ENCODE peak calls at places on chromosomes 12 and 14, in five cellular contexts. One of them, this sample, is unnamed.

GRCh38 chr14:90534838-90535555 is 138.2 kb downstream of the CALM1 start:
- DNase-seq in coronary artery: no peak
- DNase-seq in breast epithelium: no peak
- DNase-seq in tibial nerve: no peak
- DNase-seq in WERI-Rb-1: no peak
- DNase-seq in this sample: no peak

GRCh38 chr14:76430475-76430980 is 54.6 kb downstream of the ESRRB start:
- DNase-seq in tibial nerve: no peak
- DNase-seq in breast epithelium: no peak
- DNase-seq in WERI-Rb-1: no peak
- DNase-seq in coronary artery: no peak
- DNase-seq in this sample: no peak

GRCh38 chr14:68807148-68807600 is 14.3 kb upstream of the ZFP36L1 start:
- DNase-seq in coronary artery: peak; percentile 80
- DNase-seq in breast epithelium: no peak
- DNase-seq in tibial nerve: no peak
- DNase-seq in WERI-Rb-1: no peak
- DNase-seq in this sample: peak; percentile 93

GRCh38 chr12:6792522-6793201 is 3.3 kb downstream of the CD4 start:
- DNase-seq in WERI-Rb-1: no peak
- DNase-seq in breast epithelium: no peak
- DNase-seq in tibial nerve: no peak
- DNase-seq in coronary artery: no peak
- DNase-seq in this sample: no peak

GRCh38 chr14:45686771-45687170 is 433.8 kb upstream of the MIS18BP1 start:
- DNase-seq in breast epithelium: no peak
- DNase-seq in coronary artery: no peak
- DNase-seq in tibial nerve: no peak
- DNase-seq in WERI-Rb-1: no peak
- DNase-seq in this sample: no peak

GRCh38 chr12:95473947-95474817 is at the start of gene METAP2:
- DNase-seq in coronary artery: peak; percentile 97
- DNase-seq in WERI-Rb-1: peak; percentile 97
- DNase-seq in tibial nerve: peak; percentile 93
- DNase-seq in breast epithelium: peak; percentile 96
- DNase-seq in this sample: peak; percentile 98

GRCh38 chr12:65051196-65051595 is 69.9 kb downstream of the WIF1 start:
- DNase-seq in coronary artery: no peak
- DNase-seq in breast epithelium: no peak
- DNase-seq in WERI-Rb-1: no peak
- DNase-seq in tibial nerve: no peak
- DNase-seq in this sample: no peak

GRCh38 chr12:67515679-67516363 is 132.7 kb upstream of the DYRK2 start:
- DNase-seq in breast epithelium: no peak
- DNase-seq in tibial nerve: no peak
- DNase-seq in coronary artery: no peak
- DNase-seq in WERI-Rb-1: no peak
- DNase-seq in this sample: no peak

GRCh38 chr14:42994001-42994736 is 1387.5 kb downstream of the LRFN5 start:
- DNase-seq in breast epithelium: no peak
- DNase-seq in tibial nerve: no peak
- DNase-seq in WERI-Rb-1: no peak
- DNase-seq in coronary artery: no peak
- DNase-seq in this sample: no peak

GRCh38 chr14:31194095-31194494 is 13.5 kb downstream of the HECTD1 start:
- DNase-seq in tibial nerve: no peak
- DNase-seq in WERI-Rb-1: no peak
- DNase-seq in breast epithelium: no peak
- DNase-seq in coronary artery: no peak
- DNase-seq in this sample: no peak

GRCh38 chr12:20492251-20492728 is 124.0 kb downstream of the PDE3A start:
- DNase-seq in coronary artery: no peak
- DNase-seq in tibial nerve: no peak
- DNase-seq in WERI-Rb-1: no peak
- DNase-seq in breast epithelium: no peak
- DNase-seq in this sample: no peak

GRCh38 chr14:55926007-55926406 is 192.2 kb upstream of the PELI2 start:
- DNase-seq in tibial nerve: no peak
- DNase-seq in coronary artery: no peak
- DNase-seq in breast epithelium: no peak
- DNase-seq in WERI-Rb-1: no peak
- DNase-seq in this sample: no peak

GRCh38 chr14:38255408-38255672 is 553 bp downstream of the CLEC14A start:
- DNase-seq in WERI-Rb-1: no peak
- DNase-seq in tibial nerve: no peak
- DNase-seq in coronary artery: no peak
- DNase-seq in breast epithelium: no peak
- DNase-seq in this sample: no peak

GRCh38 chr12:109759076-109759420 is 45.4 kb downstream of the FAM222A start:
- DNase-seq in WERI-Rb-1: peak; percentile 3
- DNase-seq in tibial nerve: peak; percentile 4
- DNase-seq in breast epithelium: peak; percentile 10
- DNase-seq in coronary artery: peak; percentile 47
- DNase-seq in this sample: no peak

GRCh38 chr14:23559010-23559920 is 3.2 kb downstream of the THTPA start:
- DNase-seq in tibial nerve: no peak
- DNase-seq in breast epithelium: no peak
- DNase-seq in WERI-Rb-1: peak; percentile 85
- DNase-seq in coronary artery: no peak
- DNase-seq in this sample: no peak

GRCh38 chr12:106254724-106255123 is 6.9 kb upstream of the CKAP4 start:
- DNase-seq in coronary artery: no peak
- DNase-seq in tibial nerve: no peak
- DNase-seq in breast epithelium: no peak
- DNase-seq in WERI-Rb-1: no peak
- DNase-seq in this sample: peak; percentile 25

GRCh38 chr14:79724934-79725717 is 486.2 kb downstream of the DIO2 start:
- DNase-seq in tibial nerve: no peak
- DNase-seq in breast epithelium: no peak
- DNase-seq in WERI-Rb-1: no peak
- DNase-seq in coronary artery: no peak
- DNase-seq in this sample: no peak

DNA sequence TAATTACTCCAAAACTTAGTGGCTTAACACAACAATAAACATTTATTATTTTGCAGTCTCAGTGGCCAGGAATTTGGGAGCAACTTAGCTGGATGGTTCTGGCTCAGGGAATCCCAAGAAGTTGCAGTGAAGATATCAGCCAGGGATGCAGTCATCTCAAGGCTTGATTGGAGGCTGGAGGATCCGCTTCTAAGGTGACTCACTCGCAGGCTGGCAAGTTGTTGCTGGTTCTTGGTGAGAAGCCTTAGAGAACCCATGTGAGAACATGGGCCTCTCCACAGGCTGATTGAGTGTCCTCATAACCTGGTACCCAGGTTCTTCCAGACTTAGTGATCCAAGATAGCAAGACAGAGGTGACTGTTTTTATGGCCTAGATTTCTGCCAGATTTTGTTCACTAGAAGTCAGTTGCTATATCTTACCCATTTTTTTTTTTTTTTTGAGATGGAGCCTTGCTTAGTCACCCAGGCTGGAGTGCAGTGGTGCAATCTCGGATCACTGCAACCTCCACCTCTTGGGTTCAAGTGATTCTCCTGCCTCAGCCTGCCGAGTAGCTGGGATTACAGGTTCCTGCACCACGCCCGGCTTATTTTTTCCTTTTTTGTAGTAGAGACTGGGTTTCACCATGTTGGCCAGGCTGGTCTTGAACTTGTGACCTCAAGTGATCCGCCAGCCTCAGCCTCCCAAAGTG is 32.5 kb downstream of the BRMS1L start:
- DNase-seq in breast epithelium: no peak
- DNase-seq in WERI-Rb-1: no peak
- DNase-seq in coronary artery: no peak
- DNase-seq in tibial nerve: no peak
- DNase-seq in this sample: no peak
- TF ChIP-seq CTCF in breast epithelium: no peak
- TF ChIP-seq CTCF in WERI-Rb-1: no peak
- TF ChIP-seq CTCF in coronary artery: no peak
- TF ChIP-seq CTCF in tibial nerve: no peak
- TF ChIP-seq CTCF in this sample: no peak

GRCh38 chr14:22225526-22226133 is 363.4 kb downstream of the DAD1 start:
- DNase-seq in tibial nerve: no peak
- DNase-seq in breast epithelium: no peak
- DNase-seq in WERI-Rb-1: no peak
- DNase-seq in coronary artery: no peak
- DNase-seq in this sample: no peak

GRCh38 chr14:22227084-22227483 is 361.9 kb downstream of the DAD1 start:
- DNase-seq in coronary artery: no peak
- DNase-seq in tibial nerve: no peak
- DNase-seq in breast epithelium: no peak
- DNase-seq in WERI-Rb-1: no peak
- DNase-seq in this sample: no peak

GRCh38 chr14:22230517-22230916 is 358.5 kb downstream of the DAD1 start:
- DNase-seq in breast epithelium: no peak
- DNase-seq in WERI-Rb-1: no peak
- DNase-seq in tibial nerve: no peak
- DNase-seq in coronary artery: no peak
- DNase-seq in this sample: no peak

GRCh38 chr14:22231022-22231421 is 358.0 kb downstream of the DAD1 start:
- DNase-seq in WERI-Rb-1: no peak
- DNase-seq in coronary artery: no peak
- DNase-seq in breast epithelium: no peak
- DNase-seq in tibial nerve: no peak
- DNase-seq in this sample: no peak

GRCh38 chr14:22226381-22226780 is 362.6 kb downstream of the DAD1 start:
- DNase-seq in breast epithelium: no peak
- DNase-seq in tibial nerve: no peak
- DNase-seq in coronary artery: no peak
- DNase-seq in WERI-Rb-1: no peak
- DNase-seq in this sample: no peak
- TF ChIP-seq CTCF in breast epithelium: no peak
- TF ChIP-seq CTCF in tibial nerve: no peak
- TF ChIP-seq CTCF in coronary artery: no peak
- TF ChIP-seq CTCF in WERI-Rb-1: no peak
- TF ChIP-seq CTCF in this sample: peak; percentile 57

DNA sequence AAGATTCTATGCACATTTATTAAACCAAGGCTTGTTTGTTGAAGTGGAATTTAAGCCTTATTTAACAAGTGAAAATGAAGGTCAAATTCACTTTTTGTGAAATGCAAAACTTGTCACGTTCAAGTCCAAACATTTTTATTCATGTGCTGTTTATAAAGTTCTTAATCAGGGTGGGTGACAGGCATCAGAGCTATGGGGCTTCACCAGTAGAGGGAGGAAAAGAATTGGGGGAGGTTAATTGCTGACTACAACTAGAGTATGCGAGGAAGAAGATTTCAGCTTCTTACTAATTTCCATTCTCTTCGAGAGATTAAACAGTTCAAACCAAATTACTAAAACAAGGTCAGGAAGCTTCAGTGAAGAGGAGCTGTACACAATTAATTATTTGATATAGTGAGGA is 9.7 kb downstream of the MOK start:
- DNase-seq in tibial nerve: no peak
- DNase-seq in coronary artery: no peak
- DNase-seq in breast epithelium: no peak
- DNase-seq in WERI-Rb-1: no peak
- DNase-seq in this sample: no peak
- TF ChIP-seq CTCF in tibial nerve: no peak
- TF ChIP-seq CTCF in coronary artery: no peak
- TF ChIP-seq CTCF in breast epithelium: no peak
- TF ChIP-seq CTCF in WERI-Rb-1: peak; percentile 8
- TF ChIP-seq CTCF in this sample: no peak

GRCh38 chr14:100303179-100303578 is 3.1 kb downstream of the SLC25A29 start:
- DNase-seq in breast epithelium: no peak
- DNase-seq in coronary artery: no peak
- DNase-seq in tibial nerve: no peak
- DNase-seq in WERI-Rb-1: peak; percentile 45
- DNase-seq in this sample: no peak
- TF ChIP-seq CTCF in breast epithelium: no peak
- TF ChIP-seq CTCF in coronary artery: no peak
- TF ChIP-seq CTCF in tibial nerve: peak; percentile 32
- TF ChIP-seq CTCF in WERI-Rb-1: peak; percentile 74
- TF ChIP-seq CTCF in this sample: peak; percentile 61

DNA sequence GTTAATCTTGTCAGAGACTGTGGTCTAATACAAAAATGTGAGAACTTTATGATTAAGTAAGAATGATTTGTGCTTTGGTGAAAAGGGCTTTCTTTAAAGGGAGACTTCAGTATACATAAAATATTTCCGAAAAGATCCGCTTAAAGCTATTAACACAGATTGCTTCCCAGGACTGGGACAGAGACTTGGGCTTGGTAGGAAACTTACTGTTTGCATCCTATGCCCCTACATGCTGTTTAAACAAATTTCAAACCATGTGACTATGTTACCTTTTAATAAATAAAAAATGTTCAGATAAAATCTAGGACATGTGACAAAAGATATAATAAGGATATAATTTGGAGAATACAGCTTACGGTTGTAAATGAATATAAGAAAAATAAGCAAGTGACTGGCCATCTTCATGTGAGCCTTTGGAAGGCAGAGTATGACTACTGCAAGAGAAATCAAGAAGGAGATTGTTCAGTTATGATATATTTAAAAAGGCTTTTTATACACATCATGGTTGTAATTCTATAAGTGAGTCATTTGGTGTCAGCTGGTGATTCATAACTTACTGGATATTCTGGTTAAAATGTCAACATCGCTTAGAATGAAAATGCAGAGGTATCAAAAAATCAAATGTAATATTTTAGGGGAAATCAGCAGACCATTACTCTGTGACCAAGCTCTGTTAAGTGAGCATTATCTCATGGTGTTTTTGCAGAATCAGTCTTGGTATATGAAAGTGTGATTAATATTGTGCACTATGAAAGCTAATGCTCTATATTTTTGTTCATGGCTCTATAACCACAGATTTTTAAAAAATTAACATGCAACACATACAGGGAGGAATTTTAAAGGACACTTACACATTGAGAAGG is 234.8 kb upstream of the E2F7 start:
- DNase-seq in WERI-Rb-1: no peak
- DNase-seq in breast epithelium: no peak
- DNase-seq in tibial nerve: no peak
- DNase-seq in coronary artery: no peak
- DNase-seq in this sample: no peak
- TF ChIP-seq CTCF in WERI-Rb-1: no peak
- TF ChIP-seq CTCF in breast epithelium: no peak
- TF ChIP-seq CTCF in tibial nerve: no peak
- TF ChIP-seq CTCF in coronary artery: no peak
- TF ChIP-seq CTCF in this sample: no peak

GRCh38 chr12:90124914-90125313 is 416.3 kb upstream of the ATP2B1 start:
- DNase-seq in WERI-Rb-1: no peak
- DNase-seq in tibial nerve: no peak
- DNase-seq in breast epithelium: no peak
- DNase-seq in coronary artery: no peak
- DNase-seq in this sample: no peak
- TF ChIP-seq CTCF in WERI-Rb-1: no peak
- TF ChIP-seq CTCF in tibial nerve: no peak
- TF ChIP-seq CTCF in breast epithelium: no peak
- TF ChIP-seq CTCF in coronary artery: no peak
- TF ChIP-seq CTCF in this sample: no peak